ENCODE peak calls at places on chromosomes 12 and 14, in six cellular contexts. V is fibroblast of lung, O is tibial artery, C is HTR-8/SVneo, K is HEK293T, P is upper lobe of left lung. R is an unnamed sample.

GRCh38 chr12:96473394-96474093 is 15.8 kb upstream of the CFAP54 start:
- DNase-seq in V (peak), O (no peak), C (no peak), K (no peak), P (no peak), R (no peak)

GRCh38 chr14:92501891-92502351 is 11.7 kb upstream of the RIN3 start:
- DNase-seq in V (peak), O (no peak), C (peak), K (no peak), P (no peak), R (no peak)

GRCh38 chr14:54621686-54622085 is 54.8 kb downstream of the SAMD4A start:
- DNase-seq in V (peak), O (no peak), C (no peak), K (no peak), P (no peak), R (no peak)

GRCh38 chr12:12901158-12901791 is 9.9 kb downstream of the GPRC5A start:
- DNase-seq in V (peak), O (peak), C (peak), K (no peak), P (no peak), R (no peak)

GRCh38 chr14:50667491-50668007 is 557 bp downstream of the SAV1 start:
- DNase-seq in V (no peak), O (peak), C (no peak), K (peak), P (no peak), R (no peak)

GRCh38 chr14:62189698-62190097 is 427.5 kb downstream of the SNAPC1 start:
- DNase-seq in V (peak), O (no peak), C (no peak), K (no peak), P (no peak), R (no peak)

GRCh38 chr14:67571275-67571990 is 28.6 kb downstream of the PIGH start:
- DNase-seq in V (peak), O (peak), C (peak), K (peak), P (no peak), R (peak)

GRCh38 chr12:101902641-101903040 is 25.3 kb downstream of the DRAM1 start:
- DNase-seq in V (no peak), O (no peak), C (no peak), K (no peak), P (no peak), R (no peak)

GRCh38 chr14:75022655-75023054 is 19.9 kb downstream of the EIF2B2 start:
- DNase-seq in V (no peak), O (no peak), C (peak), K (peak), P (no peak), R (peak)

GRCh38 chr14:42513837-42514236 is 907.2 kb downstream of the LRFN5 start:
- DNase-seq in V (no peak), O (no peak), C (no peak), K (no peak), P (no peak), R (no peak)

GRCh38 chr12:57049047-57049446 is 882 bp downstream of the MYO1A start:
- DNase-seq in V (no peak), O (no peak), C (no peak), K (no peak), P (no peak), R (no peak)

GRCh38 chr12:110647669-110648068 is 33.7 kb downstream of the TCTN1 start:
- DNase-seq in V (no peak), O (peak), C (no peak), K (no peak), P (no peak), R (no peak)

GRCh38 chr12:104535383-104535782 is 78.6 kb downstream of the CHST11 start:
- DNase-seq in V (peak), O (no peak), C (no peak), K (no peak), P (no peak), R (no peak)

GRCh38 chr12:69929531-69929930 is 104.5 kb downstream of the MYRFL start:
- DNase-seq in V (peak), O (no peak), C (no peak), K (no peak), P (no peak), R (no peak)

GRCh38 chr12:62933220-62933870 is 1.6 kb downstream of the PPM1H start:
- DNase-seq in V (no peak), O (no peak), C (peak), K (peak), P (no peak), R (no peak)

GRCh38 chr14:105473677-105474477 is 744 bp upstream of the CRIP2 start:
- DNase-seq in V (peak), O (peak), C (peak), K (peak), P (peak), R (peak)

R was measured in psoas muscle.